ENCODE peak calls at places on chromosomes 7 and 10, in four cellular contexts. One of them, this sample, is unnamed.

GRCh38 chr10:34859170-34859569 is 44.1 kb upstream of the PARD3 start:
- DNase-seq in nephron progenitor cell: no peak
- DNase-seq in brain microvascular endothelial cell: peak; percentile 34
- DNase-seq in M059J: peak; percentile 2
- DNase-seq in this sample: no peak

GRCh38 chr10:68406111-68406814 is 814 bp downstream of the RUFY2 start:
- DNase-seq in nephron progenitor cell: peak; percentile 75
- DNase-seq in brain microvascular endothelial cell: peak; percentile 73
- DNase-seq in M059J: peak; percentile 55
- DNase-seq in this sample: peak; percentile 80

GRCh38 chr10:7432884-7433726 is 22.3 kb upstream of the SFMBT2 start:
- DNase-seq in nephron progenitor cell: no peak
- DNase-seq in brain microvascular endothelial cell: no peak
- DNase-seq in M059J: no peak
- DNase-seq in this sample: no peak

GRCh38 chr7:1922071-1922869 is 252.2 kb downstream of the ELFN1 start:
- DNase-seq in nephron progenitor cell: no peak
- DNase-seq in brain microvascular endothelial cell: no peak
- DNase-seq in M059J: no peak
- DNase-seq in this sample: no peak

GRCh38 chr7:92246363-92247101 is 758 bp downstream of the ANKIB1 start:
- DNase-seq in nephron progenitor cell: peak; percentile 27
- DNase-seq in brain microvascular endothelial cell: no peak
- DNase-seq in M059J: peak; percentile 54
- DNase-seq in this sample: peak; percentile 73

GRCh38 chr10:46096909-46097575 is 51.0 kb upstream of the MSMB start:
- DNase-seq in nephron progenitor cell: no peak
- DNase-seq in brain microvascular endothelial cell: no peak
- DNase-seq in M059J: no peak
- DNase-seq in this sample: no peak

GRCh38 chr7:47591655-47592572 is 10.0 kb upstream of the TNS3 start:
- DNase-seq in nephron progenitor cell: no peak
- DNase-seq in brain microvascular endothelial cell: no peak
- DNase-seq in M059J: peak; percentile 86
- DNase-seq in this sample: no peak

GRCh38 chr10:6072215-6072941 is 10.2 kb upstream of the IL2RA start:
- DNase-seq in nephron progenitor cell: no peak
- DNase-seq in brain microvascular endothelial cell: no peak
- DNase-seq in M059J: no peak
- DNase-seq in this sample: no peak

GRCh38 chr7:154442939-154443338 is 390.7 kb downstream of the DPP6 start:
- DNase-seq in nephron progenitor cell: no peak
- DNase-seq in brain microvascular endothelial cell: no peak
- DNase-seq in M059J: no peak
- DNase-seq in this sample: no peak

GRCh38 chr10:93334901-93335312 is 147.2 kb downstream of the MYOF start:
- DNase-seq in nephron progenitor cell: no peak
- DNase-seq in brain microvascular endothelial cell: no peak
- DNase-seq in M059J: peak; percentile 95
- DNase-seq in this sample: no peak